ENCODE peak calls at places on chromosomes 16 and 17, in ten cellular contexts. One of them, this sample, is unnamed.

GRCh38 chr17:65515959-65516948 is 45.2 kb downstream of the AXIN2 start:
- DNase-seq in ACHN: no peak
- DNase-seq in HCEC 1CT: no peak
- DNase-seq in ELF-1: peak; percentile 75
- DNase-seq in brain microvascular endothelial cell: no peak
- DNase-seq in heart left ventricle: no peak
- DNase-seq in MG63: peak; percentile 62
- DNase-seq in heart right ventricle: no peak
- DNase-seq in anterior cingulate cortex: no peak
- DNase-seq in astrocyte of the spinal cord: peak; percentile 50
- DNase-seq in this sample: peak; percentile 68

GRCh38 chr17:80146121-80147034 is 550 bp downstream of the EIF4A3 start:
- DNase-seq in ACHN: no peak
- DNase-seq in HCEC 1CT: peak; percentile 33
- DNase-seq in ELF-1: no peak
- DNase-seq in brain microvascular endothelial cell: no peak
- DNase-seq in heart left ventricle: peak; percentile 27
- DNase-seq in MG63: no peak
- DNase-seq in heart right ventricle: no peak
- DNase-seq in anterior cingulate cortex: no peak
- DNase-seq in astrocyte of the spinal cord: no peak
- DNase-seq in this sample: peak; percentile 73

GRCh38 chr16:88317619-88317977 is 65.2 kb upstream of the ZNF469 start:
- DNase-seq in ACHN: no peak
- DNase-seq in HCEC 1CT: no peak
- DNase-seq in ELF-1: no peak
- DNase-seq in brain microvascular endothelial cell: no peak
- DNase-seq in heart left ventricle: no peak
- DNase-seq in MG63: no peak
- DNase-seq in heart right ventricle: no peak
- DNase-seq in anterior cingulate cortex: no peak
- DNase-seq in astrocyte of the spinal cord: no peak
- DNase-seq in this sample: no peak

GRCh38 chr16:87706278-87707000 is 59.3 kb downstream of the KLHDC4 start:
- DNase-seq in ACHN: no peak
- DNase-seq in HCEC 1CT: no peak
- DNase-seq in ELF-1: peak; percentile 65
- DNase-seq in brain microvascular endothelial cell: no peak
- DNase-seq in heart left ventricle: no peak
- DNase-seq in MG63: no peak
- DNase-seq in heart right ventricle: no peak
- DNase-seq in anterior cingulate cortex: no peak
- DNase-seq in astrocyte of the spinal cord: no peak
- DNase-seq in this sample: peak; percentile 70

GRCh38 chr17:67055041-67055443 is 10.7 kb downstream of the CACNG1 start:
- DNase-seq in ACHN: no peak
- DNase-seq in HCEC 1CT: no peak
- DNase-seq in ELF-1: no peak
- DNase-seq in brain microvascular endothelial cell: no peak
- DNase-seq in heart left ventricle: no peak
- DNase-seq in MG63: no peak
- DNase-seq in heart right ventricle: no peak
- DNase-seq in anterior cingulate cortex: no peak
- DNase-seq in astrocyte of the spinal cord: no peak
- DNase-seq in this sample: no peak

GRCh38 chr17:77467513-77467912 is 326.7 kb downstream of the SEC14L1 start:
- DNase-seq in ACHN: no peak
- DNase-seq in HCEC 1CT: no peak
- DNase-seq in ELF-1: no peak
- DNase-seq in brain microvascular endothelial cell: no peak
- DNase-seq in heart left ventricle: no peak
- DNase-seq in MG63: no peak
- DNase-seq in heart right ventricle: no peak
- DNase-seq in anterior cingulate cortex: no peak
- DNase-seq in astrocyte of the spinal cord: no peak
- DNase-seq in this sample: no peak

GRCh38 chr17:54903375-54903774 is 2.7 kb downstream of the TOM1L1 start:
- DNase-seq in ACHN: peak; percentile 92
- DNase-seq in HCEC 1CT: no peak
- DNase-seq in ELF-1: peak; percentile 3
- DNase-seq in brain microvascular endothelial cell: no peak
- DNase-seq in heart left ventricle: peak; percentile 35
- DNase-seq in MG63: no peak
- DNase-seq in heart right ventricle: peak; percentile 52
- DNase-seq in anterior cingulate cortex: no peak
- DNase-seq in astrocyte of the spinal cord: no peak
- DNase-seq in this sample: no peak

GRCh38 chr17:80899402-80900268 is 92.0 kb upstream of the CHMP6 start:
- DNase-seq in ACHN: peak; percentile 55
- DNase-seq in HCEC 1CT: no peak
- DNase-seq in ELF-1: peak; percentile 57
- DNase-seq in brain microvascular endothelial cell: no peak
- DNase-seq in heart left ventricle: no peak
- DNase-seq in MG63: peak; percentile 26
- DNase-seq in heart right ventricle: no peak
- DNase-seq in anterior cingulate cortex: no peak
- DNase-seq in astrocyte of the spinal cord: no peak
- DNase-seq in this sample: peak; percentile 96

GRCh38 chr17:82370471-82371332 is 863 bp upstream of the UTS2R start:
- DNase-seq in ACHN: no peak
- DNase-seq in HCEC 1CT: no peak
- DNase-seq in ELF-1: peak; percentile 26
- DNase-seq in brain microvascular endothelial cell: no peak
- DNase-seq in heart left ventricle: no peak
- DNase-seq in MG63: no peak
- DNase-seq in heart right ventricle: no peak
- DNase-seq in anterior cingulate cortex: no peak
- DNase-seq in astrocyte of the spinal cord: no peak
- DNase-seq in this sample: peak; percentile 75

GRCh38 chr17:80083136-80083661 is 18.2 kb upstream of the GAA start:
- DNase-seq in ACHN: no peak
- DNase-seq in HCEC 1CT: no peak
- DNase-seq in ELF-1: no peak
- DNase-seq in brain microvascular endothelial cell: no peak
- DNase-seq in heart left ventricle: no peak
- DNase-seq in MG63: no peak
- DNase-seq in heart right ventricle: no peak
- DNase-seq in anterior cingulate cortex: no peak
- DNase-seq in astrocyte of the spinal cord: no peak
- DNase-seq in this sample: peak; percentile 59

GRCh38 chr16:572865-573650 is 3.3 kb downstream of the PIGQ start:
- DNase-seq in ACHN: no peak
- DNase-seq in HCEC 1CT: no peak
- DNase-seq in ELF-1: no peak
- DNase-seq in brain microvascular endothelial cell: no peak
- DNase-seq in heart left ventricle: no peak
- DNase-seq in MG63: no peak
- DNase-seq in heart right ventricle: no peak
- DNase-seq in anterior cingulate cortex: no peak
- DNase-seq in astrocyte of the spinal cord: no peak
- DNase-seq in this sample: no peak

GRCh38 chr17:4420692-4421131 is 13.0 kb upstream of the SPNS3 start:
- DNase-seq in ACHN: peak; percentile 85
- DNase-seq in HCEC 1CT: peak; percentile 59
- DNase-seq in ELF-1: peak; percentile 75
- DNase-seq in brain microvascular endothelial cell: peak; percentile 63
- DNase-seq in heart left ventricle: peak; percentile 62
- DNase-seq in MG63: peak; percentile 26
- DNase-seq in heart right ventricle: no peak
- DNase-seq in anterior cingulate cortex: peak; percentile 44
- DNase-seq in astrocyte of the spinal cord: peak; percentile 62
- DNase-seq in this sample: peak; percentile 83

GRCh38 chr17:77723909-77724875 is 234.3 kb upstream of the TNRC6C start:
- DNase-seq in ACHN: no peak
- DNase-seq in HCEC 1CT: no peak
- DNase-seq in ELF-1: no peak
- DNase-seq in brain microvascular endothelial cell: no peak
- DNase-seq in heart left ventricle: no peak
- DNase-seq in MG63: no peak
- DNase-seq in heart right ventricle: no peak
- DNase-seq in anterior cingulate cortex: no peak
- DNase-seq in astrocyte of the spinal cord: no peak
- DNase-seq in this sample: no peak

GRCh38 chr17:49699967-49700575 is 7.7 kb downstream of the SLC35B1 start:
- DNase-seq in ACHN: no peak
- DNase-seq in HCEC 1CT: no peak
- DNase-seq in ELF-1: no peak
- DNase-seq in brain microvascular endothelial cell: no peak
- DNase-seq in heart left ventricle: peak; percentile 57
- DNase-seq in MG63: no peak
- DNase-seq in heart right ventricle: peak; percentile 50
- DNase-seq in anterior cingulate cortex: peak; percentile 9
- DNase-seq in astrocyte of the spinal cord: no peak
- DNase-seq in this sample: no peak

GRCh38 chr16:88698694-88699045 is 7.5 kb downstream of the RNF166 start:
- DNase-seq in ACHN: no peak
- DNase-seq in HCEC 1CT: no peak
- DNase-seq in ELF-1: no peak
- DNase-seq in brain microvascular endothelial cell: no peak
- DNase-seq in heart left ventricle: no peak
- DNase-seq in MG63: no peak
- DNase-seq in heart right ventricle: no peak
- DNase-seq in anterior cingulate cortex: no peak
- DNase-seq in astrocyte of the spinal cord: no peak
- DNase-seq in this sample: no peak

GRCh38 chr17:69734656-69735055 is 320.2 kb downstream of the MAP2K6 start:
- DNase-seq in ACHN: no peak
- DNase-seq in HCEC 1CT: peak; percentile 43
- DNase-seq in ELF-1: no peak
- DNase-seq in brain microvascular endothelial cell: no peak
- DNase-seq in heart left ventricle: no peak
- DNase-seq in MG63: no peak
- DNase-seq in heart right ventricle: no peak
- DNase-seq in anterior cingulate cortex: no peak
- DNase-seq in astrocyte of the spinal cord: no peak
- DNase-seq in this sample: no peak

GRCh38 chr17:73292031-73292531 is 19.7 kb downstream of the CDC42EP4 start:
- DNase-seq in ACHN: peak; percentile 95
- DNase-seq in HCEC 1CT: peak; percentile 83
- DNase-seq in ELF-1: no peak
- DNase-seq in brain microvascular endothelial cell: peak; percentile 62
- DNase-seq in heart left ventricle: peak; percentile 78
- DNase-seq in MG63: peak; percentile 97
- DNase-seq in heart right ventricle: peak; percentile 73
- DNase-seq in anterior cingulate cortex: peak; percentile 19
- DNase-seq in astrocyte of the spinal cord: peak; percentile 82
- DNase-seq in this sample: no peak

GRCh38 chr17:69669441-69670178 is 255.1 kb downstream of the MAP2K6 start:
- DNase-seq in ACHN: no peak
- DNase-seq in HCEC 1CT: no peak
- DNase-seq in ELF-1: no peak
- DNase-seq in brain microvascular endothelial cell: no peak
- DNase-seq in heart left ventricle: no peak
- DNase-seq in MG63: peak; percentile 20
- DNase-seq in heart right ventricle: no peak
- DNase-seq in anterior cingulate cortex: no peak
- DNase-seq in astrocyte of the spinal cord: peak; percentile 42
- DNase-seq in this sample: no peak